ENCODE peak calls at places on chromosomes 3 and 15, in eight cellular contexts. Q is smooth muscle cell of the brain vasculature; Y is EL; Z is dorsolateral prefrontal cortex; O is AG10803; C is lower leg skin; G is stimulated activated CD4-positive, alpha-beta T cell treated with anti-CD3 and anti-CD28 coated beads, Interleukin-2, amount 100 ng/mL, for 48 hours; V is HT-29. J is an unnamed sample.

GRCh38 chr15:40819048-40819447 is 9.5 kb downstream of the PPP1R14D start:
- DNase-seq in Q (no peak), Y (no peak), Z (no peak), O (no peak), C (no peak), G (no peak), V (no peak), J (no peak)

GRCh38 chr15:71414778-71415177 is 299.5 kb downstream of the THSD4 start:
- DNase-seq in Q (no peak), Y (no peak), Z (no peak), O (no peak), C (no peak), G (no peak), V (no peak), J (no peak)

GRCh38 chr3:60803812-60804211 is 447.4 kb downstream of the FHIT start:
- DNase-seq in Q (no peak), Y (no peak), Z (peak), O (peak), C (no peak), G (no peak), V (no peak), J (no peak)

GRCh38 chr3:101151286-101151901 is 158.2 kb upstream of the ABI3BP start:
- DNase-seq in Q (no peak), Y (no peak), Z (no peak), O (peak), C (no peak), G (no peak), V (no peak), J (no peak)

GRCh38 chr3:15099364-15100098 is 583 bp upstream of the RBSN start:
- DNase-seq in Q (no peak), Y (no peak), Z (no peak), O (no peak), C (no peak), G (no peak), V (no peak), J (peak)

GRCh38 chr3:171976526-171976925 is 62.9 kb upstream of the FNDC3B start:
- DNase-seq in Q (no peak), Y (peak), Z (no peak), O (peak), C (no peak), G (no peak), V (no peak), J (no peak)

GRCh38 chr3:49461443-49462171 is 8.5 kb upstream of the DAG1 start:
- DNase-seq in Q (no peak), Y (peak), Z (no peak), O (no peak), C (no peak), G (no peak), V (no peak), J (no peak)

GRCh38 chr3:98565843-98566242 is 27.6 kb downstream of the CPOX start:
- DNase-seq in Q (no peak), Y (no peak), Z (no peak), O (no peak), C (no peak), G (no peak), V (no peak), J (no peak)

GRCh38 chr3:194007598-194008337 is 128.2 kb upstream of the HES1 start:
- DNase-seq in Q (no peak), Y (no peak), Z (no peak), O (no peak), C (no peak), G (no peak), V (no peak), J (no peak)

GRCh38 chr3:137767146-137768020 is 3.3 kb downstream of the SOX14 start:
- DNase-seq in Q (no peak), Y (no peak), Z (no peak), O (no peak), C (no peak), G (no peak), V (no peak), J (no peak)

GRCh38 chr3:38646630-38647029 is 2.9 kb downstream of the SCN5A start:
- DNase-seq in Q (no peak), Y (peak), Z (no peak), O (peak), C (no peak), G (no peak), V (peak), J (no peak)

GRCh38 chr15:101028321-101028720 is 109.2 kb downstream of the LRRK1 start:
- DNase-seq in Q (no peak), Y (no peak), Z (no peak), O (no peak), C (no peak), G (no peak), V (no peak), J (no peak)

GRCh38 chr3:96202181-96202580 is 612.2 kb upstream of the EPHA6 start:
- DNase-seq in Q (no peak), Y (no peak), Z (no peak), O (no peak), C (no peak), G (no peak), V (no peak), J (no peak)

GRCh38 chr3:160253298-160253697 is 28.1 kb downstream of the C3orf80 start:
- DNase-seq in Q (no peak), Y (no peak), Z (no peak), O (no peak), C (no peak), G (no peak), V (no peak), J (no peak)

GRCh38 chr3:112376413-112376812 is 43.5 kb downstream of the CD200 start:
- DNase-seq in Q (no peak), Y (no peak), Z (no peak), O (no peak), C (no peak), G (no peak), V (no peak), J (no peak)

GRCh38 chr3:66498718-66499611 is 1.9 kb downstream of the LRIG1 start:
- DNase-seq in Q (no peak), Y (no peak), Z (no peak), O (no peak), C (no peak), G (no peak), V (no peak), J (no peak)

GRCh38 chr3:117217355-117217754 is 507.8 kb downstream of the TUSC7 start:
- DNase-seq in Q (no peak), Y (no peak), Z (no peak), O (no peak), C (no peak), G (no peak), V (no peak), J (no peak)

GRCh38 chr3:148631124-148631903 is 66.4 kb upstream of the AGTR1 start:
- DNase-seq in Q (no peak), Y (no peak), Z (no peak), O (no peak), C (no peak), G (no peak), V (peak), J (no peak)

GRCh38 chr3:181316481-181316880 is 326.9 kb upstream of the DNAJC19 start:
- DNase-seq in Q (no peak), Y (no peak), Z (no peak), O (no peak), C (no peak), G (no peak), V (peak), J (no peak)

GRCh38 chr3:52890735-52891134 is 6.6 kb downstream of the STIMATE start:
- DNase-seq in Q (no peak), Y (peak), Z (no peak), O (no peak), C (no peak), G (no peak), V (no peak), J (no peak)

GRCh38 chr3:106172780-106173179 is 304.0 kb upstream of the CBLB start:
- DNase-seq in Q (no peak), Y (no peak), Z (no peak), O (no peak), C (no peak), G (no peak), V (no peak), J (no peak)

J was measured in glomerular endothelial cell.